ENCODE peak calls at places on chromosomes 16 and 17, in ten cellular contexts. One of them, this sample, is unnamed.

GRCh38 chr16:68356919-68357286 is 46.1 kb downstream of the PRMT7 start:
- DNase-seq in effector CD4-positive, alpha-beta T cell: no peak
- DNase-seq in GM10248: no peak
- DNase-seq in D341Med: no peak
- DNase-seq in HT-29: no peak
- DNase-seq in GDM1: no peak
- DNase-seq in AG09319: no peak
- DNase-seq in activated T-helper 1 cell treated with Interleukin-2 at 50 U/mL for 16 hours: no peak
- DNase-seq in small intestine: no peak
- DNase-seq in NCI-H2171: no peak
- DNase-seq in this sample: no peak

GRCh38 chr17:72119963-72120877 is 600 bp upstream of the SOX9 start:
- DNase-seq in effector CD4-positive, alpha-beta T cell: no peak
- DNase-seq in GM10248: peak; percentile 31
- DNase-seq in D341Med: peak; percentile 70
- DNase-seq in HT-29: peak; percentile 67
- DNase-seq in GDM1: no peak
- DNase-seq in AG09319: no peak
- DNase-seq in activated T-helper 1 cell treated with Interleukin-2 at 50 U/mL for 16 hours: no peak
- DNase-seq in small intestine: peak; percentile 52
- DNase-seq in NCI-H2171: no peak
- DNase-seq in this sample: no peak

GRCh38 chr17:49553676-49554335 is 21.9 kb upstream of the NXPH3 start:
- DNase-seq in effector CD4-positive, alpha-beta T cell: no peak
- DNase-seq in GM10248: peak; percentile 7
- DNase-seq in D341Med: no peak
- DNase-seq in HT-29: no peak
- DNase-seq in GDM1: no peak
- DNase-seq in AG09319: no peak
- DNase-seq in activated T-helper 1 cell treated with Interleukin-2 at 50 U/mL for 16 hours: no peak
- DNase-seq in small intestine: no peak
- DNase-seq in NCI-H2171: no peak
- DNase-seq in this sample: no peak

GRCh38 chr17:41785091-41785875 is 1.2 kb downstream of the JUP start:
- DNase-seq in effector CD4-positive, alpha-beta T cell: no peak
- DNase-seq in GM10248: no peak
- DNase-seq in D341Med: no peak
- DNase-seq in HT-29: peak; percentile 64
- DNase-seq in GDM1: peak; percentile 97
- DNase-seq in AG09319: no peak
- DNase-seq in activated T-helper 1 cell treated with Interleukin-2 at 50 U/mL for 16 hours: no peak
- DNase-seq in small intestine: peak; percentile 43
- DNase-seq in NCI-H2171: no peak
- DNase-seq in this sample: no peak

GRCh38 chr16:86527366-86527765 is 17.0 kb downstream of the FOXF1 start:
- DNase-seq in effector CD4-positive, alpha-beta T cell: no peak
- DNase-seq in GM10248: no peak
- DNase-seq in D341Med: no peak
- DNase-seq in HT-29: no peak
- DNase-seq in GDM1: no peak
- DNase-seq in AG09319: no peak
- DNase-seq in activated T-helper 1 cell treated with Interleukin-2 at 50 U/mL for 16 hours: no peak
- DNase-seq in small intestine: no peak
- DNase-seq in NCI-H2171: no peak
- DNase-seq in this sample: no peak

GRCh38 chr16:27444015-27444414 is 42.0 kb downstream of the IL21R start:
- DNase-seq in effector CD4-positive, alpha-beta T cell: no peak
- DNase-seq in GM10248: no peak
- DNase-seq in D341Med: no peak
- DNase-seq in HT-29: no peak
- DNase-seq in GDM1: no peak
- DNase-seq in AG09319: no peak
- DNase-seq in activated T-helper 1 cell treated with Interleukin-2 at 50 U/mL for 16 hours: no peak
- DNase-seq in small intestine: no peak
- DNase-seq in NCI-H2171: no peak
- DNase-seq in this sample: no peak

GRCh38 chr16:51107742-51108141 is 43.3 kb downstream of the SALL1 start:
- DNase-seq in effector CD4-positive, alpha-beta T cell: no peak
- DNase-seq in GM10248: no peak
- DNase-seq in D341Med: no peak
- DNase-seq in HT-29: no peak
- DNase-seq in GDM1: no peak
- DNase-seq in AG09319: no peak
- DNase-seq in activated T-helper 1 cell treated with Interleukin-2 at 50 U/mL for 16 hours: no peak
- DNase-seq in small intestine: no peak
- DNase-seq in NCI-H2171: no peak
- DNase-seq in this sample: no peak

GRCh38 chr17:34721326-34721725 is 141.9 kb downstream of the TMEM132E start:
- DNase-seq in effector CD4-positive, alpha-beta T cell: no peak
- DNase-seq in GM10248: no peak
- DNase-seq in D341Med: no peak
- DNase-seq in HT-29: peak; percentile 36
- DNase-seq in GDM1: no peak
- DNase-seq in AG09319: no peak
- DNase-seq in activated T-helper 1 cell treated with Interleukin-2 at 50 U/mL for 16 hours: no peak
- DNase-seq in small intestine: no peak
- DNase-seq in NCI-H2171: no peak
- DNase-seq in this sample: no peak

GRCh38 chr17:65374966-65375365 is 186.5 kb downstream of the AXIN2 start:
- DNase-seq in effector CD4-positive, alpha-beta T cell: no peak
- DNase-seq in GM10248: no peak
- DNase-seq in D341Med: no peak
- DNase-seq in HT-29: peak; percentile 51
- DNase-seq in GDM1: no peak
- DNase-seq in AG09319: no peak
- DNase-seq in activated T-helper 1 cell treated with Interleukin-2 at 50 U/mL for 16 hours: no peak
- DNase-seq in small intestine: no peak
- DNase-seq in NCI-H2171: no peak
- DNase-seq in this sample: no peak

GRCh38 chr17:28865946-28866752 is 11.3 kb downstream of the ERAL1 start:
- DNase-seq in effector CD4-positive, alpha-beta T cell: no peak
- DNase-seq in GM10248: peak; percentile 52
- DNase-seq in D341Med: no peak
- DNase-seq in HT-29: peak; percentile 13
- DNase-seq in GDM1: peak; percentile 15
- DNase-seq in AG09319: no peak
- DNase-seq in activated T-helper 1 cell treated with Interleukin-2 at 50 U/mL for 16 hours: no peak
- DNase-seq in small intestine: peak; percentile 35
- DNase-seq in NCI-H2171: no peak
- DNase-seq in this sample: no peak